ENCODE peak calls at places on chromosomes 16 and 17, in seven cellular contexts. One of them, this sample, is unnamed.
A peak's percentile ranks its signal among the peaks of the same experiment; 100 is the strongest.

GRCh38 chr16:66554021-66554420 is 1.6 kb downstream of the CKLF start:
- DNase-seq in A549: no peak
- DNase-seq in ovary: no peak
- DNase-seq in gastrocnemius medialis: no peak
- DNase-seq in body of pancreas: no peak
- DNase-seq in esophagus muscularis mucosa: no peak
- DNase-seq in lower leg skin: no peak
- DNase-seq in this sample: peak; percentile 43

GRCh38 chr17:80789356-80789902 is 202.2 kb upstream of the CHMP6 start:
- DNase-seq in A549: peak; percentile 57
- DNase-seq in ovary: peak; percentile 36
- DNase-seq in gastrocnemius medialis: peak; percentile 34
- DNase-seq in body of pancreas: peak; percentile 39
- DNase-seq in esophagus muscularis mucosa: no peak
- DNase-seq in lower leg skin: peak; percentile 85
- DNase-seq in this sample: no peak

GRCh38 chr17:78852709-78853111 is 12.1 kb upstream of the USP36 start:
- DNase-seq in A549: peak; percentile 41
- DNase-seq in ovary: peak; percentile 41
- DNase-seq in gastrocnemius medialis: no peak
- DNase-seq in body of pancreas: no peak
- DNase-seq in esophagus muscularis mucosa: no peak
- DNase-seq in lower leg skin: no peak
- DNase-seq in this sample: no peak

GRCh38 chr17:55386931-55387330 is 34.7 kb downstream of the MMD start:
- DNase-seq in A549: no peak
- DNase-seq in ovary: no peak
- DNase-seq in gastrocnemius medialis: no peak
- DNase-seq in body of pancreas: no peak
- DNase-seq in esophagus muscularis mucosa: no peak
- DNase-seq in lower leg skin: no peak
- DNase-seq in this sample: no peak

GRCh38 chr17:8662076-8662831 is 31.7 kb upstream of the MYH10 start:
- DNase-seq in A549: no peak
- DNase-seq in ovary: no peak
- DNase-seq in gastrocnemius medialis: no peak
- DNase-seq in body of pancreas: no peak
- DNase-seq in esophagus muscularis mucosa: no peak
- DNase-seq in lower leg skin: no peak
- DNase-seq in this sample: no peak

GRCh38 chr17:81002409-81003361 is 11.0 kb downstream of the CHMP6 start:
- DNase-seq in A549: no peak
- DNase-seq in ovary: peak; percentile 62
- DNase-seq in gastrocnemius medialis: no peak
- DNase-seq in body of pancreas: peak; percentile 58
- DNase-seq in esophagus muscularis mucosa: no peak
- DNase-seq in lower leg skin: peak; percentile 96
- DNase-seq in this sample: peak; percentile 81

GRCh38 chr16:8963010-8963824 is 489 bp downstream of the USP7 start:
- DNase-seq in A549: no peak
- DNase-seq in ovary: no peak
- DNase-seq in gastrocnemius medialis: no peak
- DNase-seq in body of pancreas: no peak
- DNase-seq in esophagus muscularis mucosa: no peak
- DNase-seq in lower leg skin: no peak
- DNase-seq in this sample: peak; percentile 67

GRCh38 chr17:44969144-44969780 is 1.2 kb upstream of the C1QL1 start:
- DNase-seq in A549: no peak
- DNase-seq in ovary: no peak
- DNase-seq in gastrocnemius medialis: no peak
- DNase-seq in body of pancreas: no peak
- DNase-seq in esophagus muscularis mucosa: no peak
- DNase-seq in lower leg skin: no peak
- DNase-seq in this sample: no peak

GRCh38 chr16:15849209-15849981 is 7.4 kb downstream of the MYH11 start:
- DNase-seq in A549: no peak
- DNase-seq in ovary: no peak
- DNase-seq in gastrocnemius medialis: no peak
- DNase-seq in body of pancreas: no peak
- DNase-seq in esophagus muscularis mucosa: no peak
- DNase-seq in lower leg skin: peak; percentile 67
- DNase-seq in this sample: no peak

GRCh38 chr17:34579979-34580684 is 750 bp downstream of the TMEM132E start:
- DNase-seq in A549: peak; percentile 23
- DNase-seq in ovary: no peak
- DNase-seq in gastrocnemius medialis: no peak
- DNase-seq in body of pancreas: no peak
- DNase-seq in esophagus muscularis mucosa: no peak
- DNase-seq in lower leg skin: no peak
- DNase-seq in this sample: no peak

DNA sequence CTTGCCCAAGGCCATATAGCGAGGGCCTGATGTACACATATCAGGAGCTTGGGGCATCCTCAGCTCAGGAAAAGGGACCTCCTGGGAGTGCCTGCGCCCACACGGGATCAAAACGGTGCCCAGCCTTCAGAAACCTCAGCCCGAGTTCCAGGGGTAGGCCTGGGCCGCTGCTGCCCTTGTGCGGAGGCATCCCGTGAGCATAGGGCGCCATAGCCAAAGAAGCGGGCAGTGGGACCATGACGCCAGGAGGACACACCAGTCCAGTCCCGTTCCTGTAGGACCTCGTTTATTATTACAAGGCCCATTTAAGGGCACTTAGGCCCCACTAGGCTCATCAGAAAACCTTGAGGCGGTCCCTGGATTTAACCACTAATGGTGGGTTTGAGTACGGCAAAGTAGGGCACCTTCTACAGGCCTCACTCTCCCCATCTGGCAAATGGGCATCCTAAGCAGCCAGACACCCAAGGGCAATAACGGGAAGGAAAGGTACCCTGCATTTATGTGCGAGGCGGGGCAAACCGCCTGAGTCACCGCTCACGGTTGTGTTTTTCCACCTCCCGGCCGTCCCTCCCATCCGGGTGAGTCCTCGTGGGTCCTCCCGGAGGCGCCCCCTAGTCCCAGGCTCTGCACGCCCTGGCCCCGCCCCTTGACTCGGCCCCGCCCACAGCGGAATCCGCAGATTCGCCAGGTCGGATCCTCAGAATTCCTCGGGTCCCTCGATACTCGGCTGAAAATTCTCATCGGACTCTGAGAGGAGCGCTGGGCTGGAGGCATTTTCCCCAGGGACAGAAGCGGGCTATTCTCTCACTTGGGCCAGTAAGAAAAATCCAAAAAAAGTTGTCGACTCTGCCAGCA is 726 bp upstream of the SETD1A start:
- DNase-seq in A549: peak; percentile 91
- DNase-seq in ovary: peak; percentile 82
- DNase-seq in gastrocnemius medialis: peak; percentile 45
- DNase-seq in body of pancreas: peak; percentile 80
- DNase-seq in esophagus muscularis mucosa: no peak
- DNase-seq in lower leg skin: peak; percentile 97
- DNase-seq in this sample: peak; percentile 86
- TF ChIP-seq POLR2A in A549: no peak
- TF ChIP-seq POLR2A in ovary: no peak
- TF ChIP-seq POLR2A in gastrocnemius medialis: no peak
- TF ChIP-seq POLR2A in body of pancreas: no peak
- TF ChIP-seq POLR2A in esophagus muscularis mucosa: no peak
- TF ChIP-seq POLR2A in lower leg skin: no peak
- TF ChIP-seq POLR2A in this sample: no peak

GRCh38 chr17:82092094-82092586 is 5.9 kb downstream of the FASN start:
- DNase-seq in A549: no peak
- DNase-seq in ovary: no peak
- DNase-seq in gastrocnemius medialis: no peak
- DNase-seq in body of pancreas: no peak
- DNase-seq in esophagus muscularis mucosa: no peak
- DNase-seq in lower leg skin: no peak
- DNase-seq in this sample: no peak

GRCh38 chr17:82088838-82089722 is 9.0 kb downstream of the FASN start:
- DNase-seq in A549: no peak
- DNase-seq in ovary: no peak
- DNase-seq in gastrocnemius medialis: no peak
- DNase-seq in body of pancreas: no peak
- DNase-seq in esophagus muscularis mucosa: no peak
- DNase-seq in lower leg skin: no peak
- DNase-seq in this sample: no peak

GRCh38 chr17:82089723-82090548 is 8.1 kb downstream of the FASN start:
- DNase-seq in A549: no peak
- DNase-seq in ovary: peak; percentile 8
- DNase-seq in gastrocnemius medialis: no peak
- DNase-seq in body of pancreas: no peak
- DNase-seq in esophagus muscularis mucosa: no peak
- DNase-seq in lower leg skin: no peak
- DNase-seq in this sample: no peak

GRCh38 chr17:82091264-82092066 is 6.6 kb downstream of the FASN start:
- DNase-seq in A549: no peak
- DNase-seq in ovary: no peak
- DNase-seq in gastrocnemius medialis: no peak
- DNase-seq in body of pancreas: no peak
- DNase-seq in esophagus muscularis mucosa: no peak
- DNase-seq in lower leg skin: no peak
- DNase-seq in this sample: no peak

DNA sequence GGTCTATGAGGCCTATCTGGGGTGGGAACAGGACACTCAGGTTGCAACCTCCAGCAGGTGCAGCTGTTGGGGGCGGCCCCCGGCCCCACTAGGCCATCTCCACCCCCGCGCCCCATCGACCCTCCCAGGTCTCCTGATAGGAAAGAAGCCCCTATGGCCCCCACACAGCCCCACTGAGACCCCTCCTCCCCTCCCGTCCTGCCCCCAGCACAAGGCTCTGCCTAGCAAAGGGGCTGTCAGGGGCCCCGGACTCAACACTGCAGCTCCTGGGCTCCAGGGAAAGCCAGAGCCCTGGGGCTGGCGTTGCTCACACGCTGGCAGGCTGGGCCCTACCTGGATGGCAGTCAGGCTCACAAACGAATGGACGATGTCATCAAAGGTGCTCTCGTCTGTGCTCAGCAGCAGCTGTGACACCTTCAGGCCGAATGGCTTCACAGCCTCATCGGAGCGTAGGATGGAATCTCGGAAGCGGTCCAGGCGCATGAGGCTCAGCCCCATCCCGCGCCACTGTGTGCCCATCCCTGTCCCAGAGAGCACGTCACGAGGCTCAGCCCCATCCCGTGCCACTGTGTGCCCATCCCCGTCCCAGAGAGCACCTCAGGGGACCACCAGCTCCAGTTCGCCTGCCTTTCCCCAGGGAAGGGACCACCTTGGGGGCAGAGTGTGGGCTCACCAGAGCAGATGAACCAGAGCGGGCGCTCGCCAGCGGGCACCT is 7.3 kb downstream of the FASN start:
- DNase-seq in A549: no peak
- DNase-seq in ovary: no peak
- DNase-seq in gastrocnemius medialis: no peak
- DNase-seq in body of pancreas: no peak
- DNase-seq in esophagus muscularis mucosa: no peak
- DNase-seq in lower leg skin: no peak
- DNase-seq in this sample: no peak
- TF ChIP-seq POLR2A in A549: no peak
- TF ChIP-seq POLR2A in ovary: no peak
- TF ChIP-seq POLR2A in gastrocnemius medialis: no peak
- TF ChIP-seq POLR2A in body of pancreas: no peak
- TF ChIP-seq POLR2A in esophagus muscularis mucosa: no peak
- TF ChIP-seq POLR2A in lower leg skin: no peak
- TF ChIP-seq POLR2A in this sample: peak; percentile 9

DNA sequence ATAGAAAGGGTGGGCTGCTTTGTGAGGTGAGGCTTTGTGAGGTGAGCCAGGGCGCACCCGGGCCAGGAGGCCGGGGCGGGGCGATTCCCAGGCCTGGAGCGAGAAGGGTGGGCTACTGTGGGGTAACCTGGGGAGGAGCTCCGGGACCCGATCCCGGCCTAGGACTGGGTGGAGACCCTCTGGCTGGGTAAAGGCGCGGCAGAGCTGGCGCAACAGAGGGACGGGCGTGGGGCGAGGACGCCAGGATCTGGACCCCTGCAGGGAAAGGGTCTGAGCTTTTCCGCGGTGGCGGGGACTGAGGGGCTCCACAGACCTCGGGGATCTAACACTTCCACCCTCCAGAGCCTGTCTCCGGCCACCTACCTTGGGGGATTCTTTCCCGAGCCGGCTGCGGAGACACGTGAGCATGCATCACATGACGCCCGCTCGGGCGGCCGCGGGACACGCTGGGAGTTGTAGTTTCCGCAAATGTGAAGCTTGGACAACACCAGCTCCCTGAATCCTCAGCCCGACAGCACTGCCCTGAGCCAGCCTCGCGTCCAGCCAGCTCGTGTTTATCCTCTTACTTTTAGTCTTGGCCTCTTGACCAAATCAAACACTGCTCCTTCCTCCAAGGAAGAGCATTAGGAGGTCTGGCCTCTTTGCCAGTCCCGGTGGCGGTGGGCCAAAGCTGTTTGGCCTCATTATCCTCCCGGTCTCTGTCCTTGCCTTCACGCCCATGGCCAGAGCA is at the start of gene SLC38A7:
- DNase-seq in A549: peak; percentile 85
- DNase-seq in ovary: peak; percentile 80
- DNase-seq in gastrocnemius medialis: peak; percentile 83
- DNase-seq in body of pancreas: peak; percentile 86
- DNase-seq in esophagus muscularis mucosa: peak; percentile 98
- DNase-seq in lower leg skin: peak; percentile 97
- DNase-seq in this sample: peak; percentile 81
- TF ChIP-seq POLR2A in A549: no peak
- TF ChIP-seq POLR2A in ovary: no peak
- TF ChIP-seq POLR2A in gastrocnemius medialis: no peak
- TF ChIP-seq POLR2A in body of pancreas: peak; percentile 47
- TF ChIP-seq POLR2A in esophagus muscularis mucosa: no peak
- TF ChIP-seq POLR2A in lower leg skin: no peak
- TF ChIP-seq POLR2A in this sample: peak; percentile 47

DNA sequence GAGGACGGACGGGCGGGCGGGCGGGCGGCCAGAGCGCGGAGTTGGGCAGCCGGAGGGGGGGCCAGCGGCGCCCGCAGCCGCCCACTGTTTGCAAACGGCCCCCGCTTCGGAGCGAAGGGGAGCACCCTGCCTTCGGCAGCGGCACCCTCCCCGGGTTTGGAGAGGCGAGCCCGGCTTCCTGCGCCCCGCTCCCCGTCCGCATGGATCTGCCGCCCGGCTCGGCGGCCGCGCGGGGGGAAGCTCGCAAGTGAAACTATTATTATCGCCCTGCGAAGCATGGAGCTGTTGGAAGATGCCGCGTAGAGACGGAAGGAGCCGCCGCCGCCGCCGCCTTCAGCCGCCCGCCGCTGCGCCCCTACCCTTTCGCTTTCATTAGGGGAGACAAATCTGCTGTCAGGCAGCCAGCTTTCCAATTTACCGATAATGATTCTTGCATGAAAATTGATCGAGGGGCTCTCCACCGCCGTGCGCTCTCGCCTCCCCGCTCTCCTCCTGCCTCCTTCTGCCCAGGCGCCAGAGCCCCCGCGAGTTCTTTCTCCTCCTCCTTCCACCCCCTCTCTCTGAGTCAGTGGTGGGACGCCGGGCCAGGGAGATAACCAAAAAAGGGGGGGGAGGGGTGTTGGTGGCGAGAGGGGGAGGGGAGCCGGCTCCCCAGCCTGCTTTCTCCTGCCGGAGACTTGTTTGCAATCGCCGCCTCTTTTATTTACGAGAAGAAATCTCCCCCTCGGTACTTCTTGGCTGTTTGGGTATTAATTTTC is 58.2 kb upstream of the GSE1 start:
- DNase-seq in A549: peak; percentile 52
- DNase-seq in ovary: peak; percentile 81
- DNase-seq in gastrocnemius medialis: no peak
- DNase-seq in body of pancreas: peak; percentile 72
- DNase-seq in esophagus muscularis mucosa: no peak
- DNase-seq in lower leg skin: peak; percentile 94
- DNase-seq in this sample: peak; percentile 92
- TF ChIP-seq POLR2A in A549: no peak
- TF ChIP-seq POLR2A in ovary: peak; percentile 34
- TF ChIP-seq POLR2A in gastrocnemius medialis: peak; percentile 74
- TF ChIP-seq POLR2A in body of pancreas: peak; percentile 68
- TF ChIP-seq POLR2A in esophagus muscularis mucosa: no peak
- TF ChIP-seq POLR2A in lower leg skin: no peak
- TF ChIP-seq POLR2A in this sample: peak; percentile 51